ENCODE peak calls at places on chromosomes 6 and 20, in ten cellular contexts. C, L, G, T, Y, R, Z, J, P and N are unnamed samples.

GRCh38 chr6:159720708-159721107 is 6.6 kb upstream of the WTAP start:
- DNase-seq in R (peak), P (no peak), Z (no peak), G (peak), T (peak), L (peak), C (peak), Y (no peak), J (peak), N (peak)

GRCh38 chr6:150394053-150394875 is 25.5 kb downstream of the IYD start:
- DNase-seq in Y (no peak), G (no peak), J (no peak), T (peak), R (no peak), P (no peak), L (no peak), C (no peak), Z (no peak), N (no peak)

GRCh38 chr6:72619883-72620696 is 1.8 kb upstream of the KCNQ5 start:
- DNase-seq in Y (peak), R (peak), Z (peak), G (no peak), C (peak), J (peak), L (peak), T (no peak), P (peak), N (peak)

GRCh38 chr6:25504661-25505060 is 147.4 kb upstream of the SCGN start:
- DNase-seq in J (no peak), P (no peak), R (no peak), G (no peak), Y (no peak), L (no peak), Z (no peak), T (no peak), C (peak), N (peak)

GRCh38 chr6:19042452-19042851 is 655.3 kb downstream of the RNF144B start:
- DNase-seq in T (no peak), Z (no peak), G (no peak), Y (no peak), P (no peak), J (no peak), C (no peak), L (no peak), R (no peak), N (no peak)

GRCh38 chr6:28205879-28206278 is 19.2 kb upstream of the ZSCAN9 start:
- DNase-seq in J (no peak), G (no peak), L (no peak), T (no peak), Z (no peak), R (no peak), P (no peak), Y (no peak), C (no peak), N (no peak)

GRCh38 chr6:123551939-123552707 is 84.6 kb downstream of the TRDN start:
- DNase-seq in L (no peak), Z (no peak), T (no peak), R (no peak), P (no peak), J (no peak), C (no peak), Y (no peak), G (no peak), N (no peak)

GRCh38 chr6:78781001-78781400 is 86.3 kb upstream of the IRAK1BP1 start:
- DNase-seq in L (no peak), Y (no peak), G (no peak), T (peak), R (no peak), C (no peak), P (no peak), Z (no peak), J (no peak), N (no peak)

GRCh38 chr6:11425876-11426275 is 111.7 kb upstream of the TMEM170B start:
- DNase-seq in J (no peak), Y (no peak), T (no peak), L (no peak), Z (no peak), G (no peak), R (no peak), C (no peak), P (no peak), N (no peak)

GRCh38 chr6:121436966-121437756 is 1.7 kb downstream of the GJA1 start:
- DNase-seq in J (no peak), T (peak), R (no peak), C (peak), P (peak), G (peak), L (peak), Z (no peak), Y (peak), N (peak)

GRCh38 chr20:60050193-60050960 is 92.2 kb downstream of the CDH26 start:
- DNase-seq in P (no peak), J (no peak), T (peak), Y (no peak), Z (no peak), L (no peak), G (no peak), R (no peak), C (no peak), N (no peak)

GRCh38 chr20:45355209-45355608 is 7.0 kb upstream of the SDC4 start:
- DNase-seq in G (no peak), L (peak), J (no peak), T (peak), Y (no peak), Z (no peak), P (no peak), R (no peak), C (peak), N (peak)

GRCh38 chr20:38170914-38171300 is 5.8 kb upstream of the TGM2 start:
- DNase-seq in J (no peak), R (no peak), L (no peak), P (peak), Y (no peak), G (no peak), C (peak), Z (no peak), T (no peak), N (no peak)

GRCh38 chr20:49785851-49786174 is 26.8 kb upstream of the SLC9A8 start:
- DNase-seq in P (no peak), Y (no peak), G (no peak), C (no peak), L (no peak), T (no peak), R (no peak), Z (no peak), J (no peak), N (no peak)

GRCh38 chr6:46263709-46264091 is 92.9 kb upstream of the ENPP5 start:
- DNase-seq in R (no peak), G (no peak), L (no peak), C (peak), T (peak), Y (no peak), P (no peak), J (no peak), Z (no peak), N (peak)

GRCh38 chr6:90139272-90139817 is 157.3 kb downstream of the BACH2 start:
- DNase-seq in Z (no peak), Y (no peak), T (no peak), L (no peak), P (no peak), C (no peak), J (no peak), G (no peak), R (no peak), N (no peak)

GRCh38 chr6:156651438-156651837 is 125.7 kb upstream of the ARID1B start:
- DNase-seq in T (no peak), R (no peak), P (no peak), Y (no peak), L (no peak), J (no peak), C (no peak), Z (no peak), G (no peak), N (no peak)

GRCh38 chr6:33719326-33719987 is 8.0 kb upstream of the UQCC2 start:
- DNase-seq in G (no peak), R (no peak), Z (no peak), C (no peak), Y (no peak), L (no peak), P (peak), T (no peak), J (no peak), N (no peak)

GRCh38 chr6:156379946-156380707 is 397.1 kb upstream of the ARID1B start:
- DNase-seq in C (peak), Z (no peak), T (no peak), J (no peak), L (no peak), Y (no peak), G (no peak), P (no peak), R (no peak), N (peak)

GRCh38 chr6:158073776-158074175 is 92.1 kb downstream of the SYNJ2 start:
- DNase-seq in Z (no peak), Y (no peak), C (no peak), G (no peak), T (no peak), P (no peak), R (no peak), J (no peak), L (no peak), N (no peak)

GRCh38 chr6:28807682-28808280 is 116.0 kb downstream of the TRIM27 start:
- DNase-seq in T (peak), C (peak), Y (peak), G (no peak), Z (no peak), J (no peak), L (peak), P (no peak), R (no peak), N (peak)

GRCh38 chr20:25205277-25206062 is 10.0 kb downstream of the ENTPD6 start:
- DNase-seq in Z (no peak), G (no peak), R (no peak), L (no peak), P (no peak), C (no peak), T (peak), Y (no peak), J (peak), N (no peak)

GRCh38 chr6:43481075-43481474 is 3.7 kb downstream of the TJAP1 start:
- DNase-seq in P (no peak), J (no peak), Y (no peak), Z (no peak), R (no peak), L (no peak), C (no peak), G (no peak), T (peak), N (no peak)

GRCh38 chr20:19945732-19946670 is 71.2 kb upstream of the NAA20 start:
- DNase-seq in C (no peak), T (no peak), R (no peak), J (no peak), Z (no peak), P (no peak), Y (no peak), L (no peak), G (no peak), N (no peak)

GRCh38 chr6:155142902-155143609 is 120.8 kb upstream of the CLDN20 start:
- DNase-seq in J (no peak), Z (no peak), R (no peak), P (no peak), T (no peak), Y (no peak), C (peak), L (peak), G (no peak), N (peak)

GRCh38 chr6:147947521-147947920 is 395.1 kb upstream of the SASH1 start:
- DNase-seq in R (no peak), J (no peak), Y (no peak), Z (no peak), T (no peak), C (peak), P (no peak), L (no peak), G (peak), N (peak)

GRCh38 chr6:157531169-157531985 is 150.4 kb downstream of the ZDHHC14 start:
- DNase-seq in T (no peak), R (no peak), Y (no peak), Z (no peak), G (no peak), C (no peak), J (no peak), L (no peak), P (no peak), N (no peak)

GRCh38 chr6:44177691-44178423 is 19.2 kb downstream of the CAPN11 start:
- DNase-seq in J (no peak), R (no peak), T (peak), Z (no peak), G (peak), C (peak), L (no peak), Y (no peak), P (no peak), N (peak)

GRCh38 chr6:84576029-84576428 is 188.4 kb downstream of the TBX18 start:
- DNase-seq in R (no peak), J (no peak), T (no peak), G (no peak), Z (no peak), C (no peak), L (no peak), Y (no peak), P (no peak), N (no peak)

GRCh38 chr20:61315319-61315718 is 63.3 kb downstream of the CDH4 start:
- DNase-seq in L (no peak), Y (no peak), Z (no peak), T (no peak), J (no peak), G (no peak), R (no peak), C (no peak), P (no peak), N (no peak)

GRCh38 chr6:6978731-6979130 is 129.0 kb upstream of the RREB1 start:
- DNase-seq in P (no peak), G (no peak), T (no peak), R (no peak), Y (no peak), L (no peak), C (no peak), J (no peak), Z (no peak), N (no peak)

GRCh38 chr20:1225263-1225728 is 548 bp upstream of the RAD21L1 start:
- DNase-seq in P (no peak), T (no peak), J (no peak), L (peak), Y (no peak), R (no peak), G (no peak), C (no peak), Z (no peak), N (no peak)

GRCh38 chr6:161921602-161922400 is 647.9 kb upstream of the AGPAT4 start:
- DNase-seq in R (no peak), C (no peak), Z (no peak), P (no peak), J (no peak), L (no peak), T (no peak), Y (no peak), G (no peak), N (no peak)